ENCODE peak calls at places on chromosomes 1 and 21, in seven cellular contexts. O, Q, V, Y, G, Z and S are unnamed samples.

GRCh38 chr1:200262326-200262965 is 147.4 kb downstream of the ZNF281 start:
- DNase-seq in Q (no peak), O (no peak), Z (no peak), Y (no peak), G (no peak), V (peak), S (no peak)

GRCh38 chr1:107076846-107077245 is 20.4 kb downstream of the PRMT6 start:
- DNase-seq in Z (no peak), Y (no peak), V (no peak), Q (no peak), G (no peak), O (no peak), S (no peak)

GRCh38 chr1:204744102-204744501 is 58.6 kb upstream of the LRRN2 start:
- DNase-seq in Q (no peak), O (no peak), Y (no peak), G (no peak), Z (no peak), V (no peak), S (no peak)

GRCh38 chr1:41810446-41810845 is 108.3 kb downstream of the HIVEP3 start:
- DNase-seq in O (no peak), Z (no peak), V (peak), Y (no peak), Q (no peak), G (peak), S (no peak)

GRCh38 chr1:38328278-38329035 is 281.9 kb upstream of the POU3F1 start:
- DNase-seq in O (no peak), Y (no peak), V (no peak), G (no peak), Z (no peak), Q (no peak), S (no peak)

GRCh38 chr21:45586289-45586858 is 44.1 kb upstream of the SLC19A1 start:
- DNase-seq in G (no peak), Y (no peak), Q (no peak), V (no peak), Z (no peak), O (no peak), S (no peak)

GRCh38 chr21:27519357-27519756 is 552.5 kb upstream of the ADAMTS5 start:
- DNase-seq in Q (peak), G (no peak), V (no peak), O (no peak), Y (no peak), Z (no peak), S (no peak)

GRCh38 chr1:229855999-229856650 is 210.9 kb upstream of the GALNT2 start:
- DNase-seq in O (no peak), Q (no peak), Z (peak), G (no peak), V (peak), Y (no peak), S (peak)

GRCh38 chr1:100050139-100050538 is 80.3 kb downstream of the SLC35A3 start:
- DNase-seq in O (no peak), Q (no peak), G (no peak), Y (no peak), V (no peak), Z (no peak), S (no peak)

GRCh38 chr1:218034464-218034863 is 250.6 kb upstream of the RRP15 start:
- DNase-seq in V (no peak), Z (no peak), G (no peak), O (no peak), Q (no peak), Y (no peak), S (no peak)

GRCh38 chr1:66251521-66251920 is 282.4 kb upstream of the SGIP1 start:
- DNase-seq in O (no peak), Q (no peak), V (no peak), Z (no peak), Y (no peak), G (no peak), S (no peak)

GRCh38 chr1:20370628-20371200 is 80.0 kb downstream of the VWA5B1 start:
- DNase-seq in G (no peak), Q (peak), V (no peak), Y (peak), O (peak), Z (no peak), S (no peak)

GRCh38 chr1:155078496-155079209 is at the start of gene EFNA3:
- DNase-seq in O (peak), G (peak), Q (no peak), Z (peak), V (peak), Y (peak), S (peak)

GRCh38 chr1:56580771-56581170 is 1.4 kb upstream of the PLPP3 start:
- DNase-seq in Z (no peak), Y (no peak), G (no peak), Q (no peak), O (no peak), V (no peak), S (no peak)

GRCh38 chr1:93662481-93663190 is 19.0 kb downstream of the BCAR3 start:
- DNase-seq in O (no peak), G (no peak), Q (no peak), Y (no peak), Z (no peak), V (no peak), S (no peak)

GRCh38 chr1:201059401-201059800 is 35.9 kb upstream of the KIF21B start:
- DNase-seq in Y (no peak), V (no peak), Z (no peak), O (no peak), G (no peak), Q (no peak), S (no peak)

GRCh38 chr1:50661626-50662025 is 238.4 kb upstream of the DMRTA2 start:
- DNase-seq in G (no peak), V (no peak), Y (no peak), O (no peak), Z (no peak), Q (no peak), S (no peak)

GRCh38 chr21:33293811-33294216 is 27.6 kb downstream of the IL10RB start:
- DNase-seq in V (no peak), G (no peak), Z (no peak), Q (no peak), Y (no peak), O (no peak), S (no peak)

GRCh38 chr1:119859647-119860046 is 36.7 kb downstream of the ADAM30 start:
- DNase-seq in Z (no peak), V (no peak), Y (peak), G (no peak), Q (no peak), O (peak), S (no peak)

GRCh38 chr1:156627313-156627880 is 8.2 kb downstream of the HAPLN2 start:
- DNase-seq in Y (no peak), G (peak), V (peak), Z (no peak), Q (no peak), O (peak), S (no peak)

GRCh38 chr21:18743523-18743922 is 339.9 kb upstream of the TMPRSS15 start:
- DNase-seq in V (no peak), Q (no peak), G (no peak), Z (no peak), Y (no peak), O (no peak), S (no peak)

GRCh38 chr1:85553936-85554335 is 26.6 kb upstream of the CCN1 start:
- DNase-seq in Y (no peak), G (no peak), Z (no peak), O (no peak), V (no peak), Q (no peak), S (no peak)

GRCh38 chr21:44456207-44456914 is 1.1 kb downstream of the LRRC3 start:
- DNase-seq in O (no peak), Z (no peak), Q (no peak), G (no peak), Y (no peak), V (no peak), S (no peak)

GRCh38 chr1:87226341-87226760 is 102.3 kb upstream of the LMO4 start:
- DNase-seq in G (no peak), Y (no peak), V (no peak), Z (peak), Q (peak), O (no peak), S (peak)

GRCh38 chr1:223123238-223123976 is 19.6 kb downstream of the TLR5 start:
- DNase-seq in V (peak), G (peak), O (peak), Y (peak), Z (peak), Q (no peak), S (peak)

GRCh38 chr1:4402032-4402431 is 252.4 kb upstream of the AJAP1 start:
- DNase-seq in Y (no peak), Z (no peak), V (no peak), O (no peak), G (no peak), Q (no peak), S (no peak)

GRCh38 chr1:232555581-232556189 is 74.2 kb downstream of the SIPA1L2 start:
- DNase-seq in V (no peak), Y (no peak), O (no peak), G (no peak), Z (no peak), Q (no peak), S (no peak)

GRCh38 chr1:28518745-28519341 is 13.0 kb downstream of the RCC1 start:
- DNase-seq in V (peak), Q (no peak), Y (peak), O (no peak), G (no peak), Z (no peak), S (no peak)